ENCODE peak calls at places on chromosomes 5 and 9, in eight cellular contexts. One of them, this sample, is unnamed.

GRCh38 chr9:23962101-23962500 is 136.1 kb upstream of the ELAVL2 start:
- DNase-seq in CD8-positive, alpha-beta T cell: no peak
- DNase-seq in NCI-H1092: no peak
- DNase-seq in T-helper 1 cell: no peak
- DNase-seq in activated T-cell treated with anti-CD3 and anti-CD28 coated beads for 1 hour: no peak
- DNase-seq in A549: no peak
- DNase-seq in left ventricle myocardium inferior: no peak
- DNase-seq in MCF 10A: no peak
- DNase-seq in this sample: no peak

GRCh38 chr9:82513242-82513750 is 524.7 kb downstream of the SPATA31D1 start:
- DNase-seq in CD8-positive, alpha-beta T cell: no peak
- DNase-seq in NCI-H1092: no peak
- DNase-seq in T-helper 1 cell: no peak
- DNase-seq in activated T-cell treated with anti-CD3 and anti-CD28 coated beads for 1 hour: no peak
- DNase-seq in A549: no peak
- DNase-seq in left ventricle myocardium inferior: no peak
- DNase-seq in MCF 10A: no peak
- DNase-seq in this sample: no peak

GRCh38 chr5:161545701-161546462 is 643 bp downstream of the GABRB2 start:
- DNase-seq in CD8-positive, alpha-beta T cell: no peak
- DNase-seq in NCI-H1092: no peak
- DNase-seq in T-helper 1 cell: no peak
- DNase-seq in activated T-cell treated with anti-CD3 and anti-CD28 coated beads for 1 hour: no peak
- DNase-seq in A549: no peak
- DNase-seq in left ventricle myocardium inferior: no peak
- DNase-seq in MCF 10A: no peak
- DNase-seq in this sample: no peak

GRCh38 chr5:94754824-94755223 is 136.4 kb downstream of the SLF1 start:
- DNase-seq in CD8-positive, alpha-beta T cell: no peak
- DNase-seq in NCI-H1092: no peak
- DNase-seq in T-helper 1 cell: no peak
- DNase-seq in activated T-cell treated with anti-CD3 and anti-CD28 coated beads for 1 hour: no peak
- DNase-seq in A549: no peak
- DNase-seq in left ventricle myocardium inferior: no peak
- DNase-seq in MCF 10A: no peak
- DNase-seq in this sample: no peak

GRCh38 chr5:141211-141610 is 49.2 kb downstream of the PLEKHG4B start:
- DNase-seq in CD8-positive, alpha-beta T cell: no peak
- DNase-seq in NCI-H1092: no peak
- DNase-seq in T-helper 1 cell: no peak
- DNase-seq in activated T-cell treated with anti-CD3 and anti-CD28 coated beads for 1 hour: no peak
- DNase-seq in A549: no peak
- DNase-seq in left ventricle myocardium inferior: no peak
- DNase-seq in MCF 10A: no peak
- DNase-seq in this sample: no peak

GRCh38 chr5:80156156-80156555 is 99.7 kb downstream of the SERINC5 start:
- DNase-seq in CD8-positive, alpha-beta T cell: no peak
- DNase-seq in NCI-H1092: no peak
- DNase-seq in T-helper 1 cell: no peak
- DNase-seq in activated T-cell treated with anti-CD3 and anti-CD28 coated beads for 1 hour: no peak
- DNase-seq in A549: no peak
- DNase-seq in left ventricle myocardium inferior: no peak
- DNase-seq in MCF 10A: no peak
- DNase-seq in this sample: no peak

GRCh38 chr5:175860531-175861045 is 10.8 kb upstream of the CPLX2 start:
- DNase-seq in CD8-positive, alpha-beta T cell: no peak
- DNase-seq in NCI-H1092: no peak
- DNase-seq in T-helper 1 cell: no peak
- DNase-seq in activated T-cell treated with anti-CD3 and anti-CD28 coated beads for 1 hour: no peak
- DNase-seq in A549: no peak
- DNase-seq in left ventricle myocardium inferior: no peak
- DNase-seq in MCF 10A: no peak
- DNase-seq in this sample: no peak

GRCh38 chr5:34522599-34523381 is 133.3 kb upstream of the RAI14 start:
- DNase-seq in CD8-positive, alpha-beta T cell: peak
- DNase-seq in NCI-H1092: peak
- DNase-seq in T-helper 1 cell: peak
- DNase-seq in activated T-cell treated with anti-CD3 and anti-CD28 coated beads for 1 hour: peak
- DNase-seq in A549: peak
- DNase-seq in left ventricle myocardium inferior: peak
- DNase-seq in MCF 10A: peak
- DNase-seq in this sample: peak

GRCh38 chr9:131481441-131482342 is 21.0 kb upstream of the POMT1 start:
- DNase-seq in CD8-positive, alpha-beta T cell: no peak
- DNase-seq in NCI-H1092: no peak
- DNase-seq in T-helper 1 cell: no peak
- DNase-seq in activated T-cell treated with anti-CD3 and anti-CD28 coated beads for 1 hour: no peak
- DNase-seq in A549: no peak
- DNase-seq in left ventricle myocardium inferior: no peak
- DNase-seq in MCF 10A: no peak
- DNase-seq in this sample: no peak

GRCh38 chr9:7169717-7170348 is 412.1 kb downstream of the KDM4C start:
- DNase-seq in CD8-positive, alpha-beta T cell: no peak
- DNase-seq in NCI-H1092: no peak
- DNase-seq in T-helper 1 cell: no peak
- DNase-seq in activated T-cell treated with anti-CD3 and anti-CD28 coated beads for 1 hour: no peak
- DNase-seq in A549: no peak
- DNase-seq in left ventricle myocardium inferior: no peak
- DNase-seq in MCF 10A: peak
- DNase-seq in this sample: no peak

GRCh38 chr5:91146905-91147600 is 236.1 kb downstream of the ARRDC3 start:
- DNase-seq in CD8-positive, alpha-beta T cell: no peak
- DNase-seq in NCI-H1092: no peak
- DNase-seq in T-helper 1 cell: no peak
- DNase-seq in activated T-cell treated with anti-CD3 and anti-CD28 coated beads for 1 hour: no peak
- DNase-seq in A549: no peak
- DNase-seq in left ventricle myocardium inferior: no peak
- DNase-seq in MCF 10A: peak
- DNase-seq in this sample: no peak

GRCh38 chr9:96253059-96253696 is 48.8 kb downstream of the HSD17B3 start:
- DNase-seq in CD8-positive, alpha-beta T cell: no peak
- DNase-seq in NCI-H1092: no peak
- DNase-seq in T-helper 1 cell: no peak
- DNase-seq in activated T-cell treated with anti-CD3 and anti-CD28 coated beads for 1 hour: no peak
- DNase-seq in A549: no peak
- DNase-seq in left ventricle myocardium inferior: no peak
- DNase-seq in MCF 10A: peak
- DNase-seq in this sample: no peak

GRCh38 chr5:161406880-161407279 is 139.6 kb downstream of the GABRB2 start:
- DNase-seq in CD8-positive, alpha-beta T cell: no peak
- DNase-seq in NCI-H1092: no peak
- DNase-seq in T-helper 1 cell: no peak
- DNase-seq in activated T-cell treated with anti-CD3 and anti-CD28 coated beads for 1 hour: no peak
- DNase-seq in A549: no peak
- DNase-seq in left ventricle myocardium inferior: no peak
- DNase-seq in MCF 10A: no peak
- DNase-seq in this sample: no peak

GRCh38 chr5:66828551-66829421 is 232.6 kb downstream of the MAST4 start:
- DNase-seq in CD8-positive, alpha-beta T cell: peak
- DNase-seq in NCI-H1092: peak
- DNase-seq in T-helper 1 cell: peak
- DNase-seq in activated T-cell treated with anti-CD3 and anti-CD28 coated beads for 1 hour: peak
- DNase-seq in A549: no peak
- DNase-seq in left ventricle myocardium inferior: peak
- DNase-seq in MCF 10A: peak
- DNase-seq in this sample: peak

This sample was measured in B cell.